ENCODE peak calls at places on chromosomes 13 and 19, in eight cellular contexts. E is AG10803; U is effector CD4-positive, alpha-beta T cell; X is right lobe of liver; D is neuronal stem cell; R is astrocyte of the spinal cord; Z is tibial nerve; Y is GM04504. T is an unnamed sample.

GRCh38 chr19:11781295-11782057 is 14.7 kb downstream of the ZNF441 start:
- DNase-seq in E (no peak), U (no peak), X (no peak), D (no peak), R (peak), Z (no peak), Y (no peak), T (peak)

GRCh38 chr13:52345048-52345447 is 60.9 kb downstream of the THSD1 start:
- DNase-seq in E (no peak), U (no peak), X (no peak), D (no peak), R (peak), Z (no peak), Y (no peak), T (peak)

GRCh38 chr13:60619461-60619860 is 222.4 kb downstream of the TDRD3 start:
- DNase-seq in E (no peak), U (no peak), X (no peak), D (no peak), R (no peak), Z (no peak), Y (no peak), T (no peak)

GRCh38 chr19:31627824-31628223 is 278.6 kb upstream of the TSHZ3 start:
- DNase-seq in E (no peak), U (no peak), X (no peak), D (no peak), R (no peak), Z (no peak), Y (no peak), T (no peak)

GRCh38 chr19:13366529-13367143 is 139.6 kb downstream of the CACNA1A start:
- DNase-seq in E (peak), U (no peak), X (no peak), D (peak), R (peak), Z (no peak), Y (peak), T (peak)

GRCh38 chr19:39918183-39918651 is 16.2 kb downstream of the FCGBP start:
- DNase-seq in E (no peak), U (no peak), X (no peak), D (no peak), R (no peak), Z (no peak), Y (no peak), T (no peak)

GRCh38 chr19:2461751-2462634 is 5.2 kb upstream of the LMNB2 start:
- DNase-seq in E (peak), U (peak), X (peak), D (peak), R (peak), Z (no peak), Y (no peak), T (peak)

GRCh38 chr13:83286737-83287136 is 595.5 kb downstream of the SLITRK1 start:
- DNase-seq in E (no peak), U (no peak), X (no peak), D (no peak), R (no peak), Z (no peak), Y (no peak), T (peak)

T was measured in HFFc6.